ENCODE peak calls at places on chromosome 2, in seven cellular contexts. One of them, this sample, is unnamed.

GRCh38 chr2:178187861-178188260 is 6.5 kb upstream of the OSBPL6 start:
- DNase-seq in hepatocyte: no peak
- DNase-seq in lower lobe of right lung: no peak
- DNase-seq in IMR-90: no peak
- DNase-seq in colonic mucosa: no peak
- DNase-seq in A673: no peak
- DNase-seq in adrenal gland: no peak
- DNase-seq in this sample: no peak

GRCh38 chr2:240933048-240933965 is 27.2 kb downstream of the CROCC2 start:
- DNase-seq in IMR-90: no peak
- DNase-seq in colonic mucosa: peak; percentile 15
- DNase-seq in A673: no peak
- DNase-seq in adrenal gland: no peak
- DNase-seq in lower lobe of right lung: peak; percentile 41
- DNase-seq in hepatocyte: no peak
- DNase-seq in this sample: peak; percentile 9

GRCh38 chr2:204574473-204574872 is 29.2 kb downstream of the PARD3B start:
- DNase-seq in IMR-90: peak; percentile 39
- DNase-seq in colonic mucosa: no peak
- DNase-seq in hepatocyte: peak; percentile 32
- DNase-seq in A673: no peak
- DNase-seq in lower lobe of right lung: no peak
- DNase-seq in adrenal gland: no peak
- DNase-seq in this sample: no peak

GRCh38 chr2:96144481-96145027 is 686 bp downstream of the DUSP2 start:
- DNase-seq in adrenal gland: no peak
- DNase-seq in A673: no peak
- DNase-seq in colonic mucosa: no peak
- DNase-seq in hepatocyte: no peak
- DNase-seq in lower lobe of right lung: peak; percentile 68
- DNase-seq in IMR-90: no peak
- DNase-seq in this sample: no peak

GRCh38 chr2:238856713-238857567 is 9.1 kb downstream of the TWIST2 start:
- DNase-seq in IMR-90: no peak
- DNase-seq in lower lobe of right lung: no peak
- DNase-seq in colonic mucosa: no peak
- DNase-seq in A673: no peak
- DNase-seq in adrenal gland: no peak
- DNase-seq in hepatocyte: no peak
- DNase-seq in this sample: no peak

GRCh38 chr2:6940820-6941219 is 23.6 kb downstream of the RNF144A start:
- DNase-seq in colonic mucosa: no peak
- DNase-seq in hepatocyte: no peak
- DNase-seq in A673: no peak
- DNase-seq in lower lobe of right lung: no peak
- DNase-seq in adrenal gland: no peak
- DNase-seq in IMR-90: no peak
- DNase-seq in this sample: no peak

GRCh38 chr2:91748869-91749268 is 3057.4 kb downstream of the RPIA start:
- DNase-seq in hepatocyte: no peak
- DNase-seq in lower lobe of right lung: no peak
- DNase-seq in adrenal gland: no peak
- DNase-seq in IMR-90: no peak
- DNase-seq in A673: no peak
- DNase-seq in colonic mucosa: no peak
- DNase-seq in this sample: no peak

GRCh38 chr2:235642446-235643107 is 148.7 kb downstream of the AGAP1 start:
- DNase-seq in hepatocyte: no peak
- DNase-seq in A673: no peak
- DNase-seq in IMR-90: peak; percentile 82
- DNase-seq in colonic mucosa: no peak
- DNase-seq in lower lobe of right lung: no peak
- DNase-seq in adrenal gland: peak; percentile 33
- DNase-seq in this sample: no peak

GRCh38 chr2:237298323-237299118 is 115.4 kb downstream of the COL6A3 start:
- DNase-seq in adrenal gland: no peak
- DNase-seq in IMR-90: peak; percentile 58
- DNase-seq in hepatocyte: peak; percentile 80
- DNase-seq in colonic mucosa: no peak
- DNase-seq in A673: no peak
- DNase-seq in lower lobe of right lung: peak; percentile 62
- DNase-seq in this sample: no peak

GRCh38 chr2:21676056-21676455 is 552.3 kb downstream of the TDRD15 start:
- DNase-seq in A673: no peak
- DNase-seq in adrenal gland: no peak
- DNase-seq in IMR-90: no peak
- DNase-seq in colonic mucosa: no peak
- DNase-seq in lower lobe of right lung: no peak
- DNase-seq in hepatocyte: no peak
- DNase-seq in this sample: no peak

GRCh38 chr2:237236188-237236587 is 150.5 kb downstream of the COPS8 start:
- DNase-seq in hepatocyte: no peak
- DNase-seq in A673: no peak
- DNase-seq in colonic mucosa: no peak
- DNase-seq in IMR-90: peak; percentile 82
- DNase-seq in adrenal gland: no peak
- DNase-seq in lower lobe of right lung: no peak
- DNase-seq in this sample: no peak

GRCh38 chr2:11393711-11394236 is 49.3 kb upstream of the ROCK2 start:
- DNase-seq in colonic mucosa: no peak
- DNase-seq in IMR-90: peak; percentile 67
- DNase-seq in lower lobe of right lung: no peak
- DNase-seq in A673: peak; percentile 48
- DNase-seq in hepatocyte: peak; percentile 63
- DNase-seq in adrenal gland: no peak
- DNase-seq in this sample: no peak

GRCh38 chr2:180707867-180708205 is 272.6 kb upstream of the UBE2E3 start:
- DNase-seq in A673: peak; percentile 77
- DNase-seq in adrenal gland: peak; percentile 21
- DNase-seq in colonic mucosa: peak; percentile 22
- DNase-seq in hepatocyte: peak; percentile 52
- DNase-seq in lower lobe of right lung: no peak
- DNase-seq in IMR-90: peak; percentile 92
- DNase-seq in this sample: no peak

GRCh38 chr2:204505946-204506345 is 39.3 kb upstream of the PARD3B start:
- DNase-seq in IMR-90: peak; percentile 52
- DNase-seq in A673: no peak
- DNase-seq in lower lobe of right lung: no peak
- DNase-seq in hepatocyte: no peak
- DNase-seq in colonic mucosa: no peak
- DNase-seq in adrenal gland: no peak
- DNase-seq in this sample: no peak

GRCh38 chr2:150872919-150873772 is 385.7 kb upstream of the RND3 start:
- DNase-seq in adrenal gland: peak; percentile 59
- DNase-seq in colonic mucosa: no peak
- DNase-seq in IMR-90: peak; percentile 35
- DNase-seq in A673: no peak
- DNase-seq in hepatocyte: peak; percentile 31
- DNase-seq in lower lobe of right lung: no peak
- DNase-seq in this sample: no peak

GRCh38 chr2:20578895-20579825 is 71.7 kb downstream of the HS1BP3 start:
- DNase-seq in adrenal gland: peak; percentile 94
- DNase-seq in colonic mucosa: peak; percentile 39
- DNase-seq in hepatocyte: peak; percentile 91
- DNase-seq in IMR-90: peak; percentile 99
- DNase-seq in A673: peak; percentile 94
- DNase-seq in lower lobe of right lung: peak; percentile 60
- DNase-seq in this sample: peak; percentile 89

GRCh38 chr2:26840937-26841610 is 6.9 kb upstream of the DPYSL5 start:
- DNase-seq in IMR-90: no peak
- DNase-seq in lower lobe of right lung: no peak
- DNase-seq in adrenal gland: no peak
- DNase-seq in A673: peak; percentile 42
- DNase-seq in colonic mucosa: no peak
- DNase-seq in hepatocyte: no peak
- DNase-seq in this sample: no peak

DNA sequence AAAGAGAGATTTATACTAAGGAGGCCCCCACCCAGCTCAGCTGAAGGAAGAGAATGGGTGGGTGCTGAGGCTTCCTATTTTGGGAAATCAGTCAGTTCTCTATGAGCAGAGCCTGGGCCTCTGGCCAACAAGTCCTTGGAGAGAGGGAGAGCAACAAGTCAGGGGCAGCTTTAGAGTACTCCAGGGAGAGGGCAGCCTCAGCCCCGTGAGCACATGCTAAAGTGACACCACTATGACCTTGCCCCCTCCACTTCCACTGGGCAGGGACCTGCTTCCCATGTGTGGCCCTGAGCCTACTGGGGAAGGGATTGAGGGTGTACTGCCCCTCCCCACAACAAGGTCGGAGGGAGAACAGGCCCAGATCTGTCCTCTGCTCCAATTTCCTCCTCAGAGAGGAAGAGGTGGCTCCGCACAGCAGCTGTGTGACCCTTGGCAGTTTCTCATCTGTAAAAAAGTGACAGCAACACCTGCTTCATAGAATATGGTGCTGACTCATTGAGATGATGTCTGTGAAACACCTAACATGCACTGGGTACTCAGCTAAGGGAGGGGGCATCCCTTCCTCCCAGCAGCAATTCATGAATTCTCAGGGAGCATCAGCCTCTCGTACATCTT is 72.9 kb downstream of the CLHC1 start:
- DNase-seq in lower lobe of right lung: peak; percentile 60
- DNase-seq in hepatocyte: no peak
- DNase-seq in adrenal gland: peak; percentile 74
- DNase-seq in colonic mucosa: no peak
- DNase-seq in A673: no peak
- DNase-seq in IMR-90: no peak
- DNase-seq in this sample: peak; percentile 53
- H3K4me1 ChIP-seq in lower lobe of right lung: peaks cover 99% of the 10 kb centered on the region
- H3K4me1 ChIP-seq in hepatocyte: peaks cover 57% of the 10 kb centered on the region
- H3K4me1 ChIP-seq in adrenal gland: peaks cover 28% of the 10 kb centered on the region
- H3K4me1 ChIP-seq in colonic mucosa: peaks cover 16% of the 10 kb centered on the region
- H3K4me1 ChIP-seq in A673: peaks cover 9% of the 10 kb centered on the region
- H3K4me1 ChIP-seq in IMR-90: peaks cover 53% of the 10 kb centered on the region
- H3K4me1 ChIP-seq in this sample: peaks cover 23% of the 10 kb centered on the region

GRCh38 chr2:158740591-158740990 is 54.5 kb upstream of the DAPL1 start:
- DNase-seq in adrenal gland: peak; percentile 34
- DNase-seq in colonic mucosa: no peak
- DNase-seq in A673: no peak
- DNase-seq in lower lobe of right lung: no peak
- DNase-seq in IMR-90: peak; percentile 81
- DNase-seq in hepatocyte: no peak
- DNase-seq in this sample: no peak

GRCh38 chr2:158742536-158742935 is 52.6 kb upstream of the DAPL1 start:
- DNase-seq in IMR-90: no peak
- DNase-seq in adrenal gland: no peak
- DNase-seq in colonic mucosa: no peak
- DNase-seq in hepatocyte: no peak
- DNase-seq in lower lobe of right lung: no peak
- DNase-seq in A673: no peak
- DNase-seq in this sample: no peak

GRCh38 chr2:158738363-158738762 is 56.8 kb upstream of the DAPL1 start:
- DNase-seq in lower lobe of right lung: no peak
- DNase-seq in hepatocyte: no peak
- DNase-seq in colonic mucosa: no peak
- DNase-seq in adrenal gland: no peak
- DNase-seq in IMR-90: no peak
- DNase-seq in A673: no peak
- DNase-seq in this sample: no peak

GRCh38 chr2:158741631-158742030 is 53.5 kb upstream of the DAPL1 start:
- DNase-seq in colonic mucosa: no peak
- DNase-seq in A673: no peak
- DNase-seq in IMR-90: no peak
- DNase-seq in lower lobe of right lung: no peak
- DNase-seq in hepatocyte: no peak
- DNase-seq in adrenal gland: no peak
- DNase-seq in this sample: no peak

GRCh38 chr2:158740127-158740526 is 55.0 kb upstream of the DAPL1 start:
- DNase-seq in hepatocyte: no peak
- DNase-seq in colonic mucosa: no peak
- DNase-seq in IMR-90: peak; percentile 37
- DNase-seq in lower lobe of right lung: no peak
- DNase-seq in adrenal gland: peak; percentile 32
- DNase-seq in A673: no peak
- DNase-seq in this sample: no peak
- H3K4me3 ChIP-seq in hepatocyte: no peak overlapping the region
- H3K4me3 ChIP-seq in colonic mucosa: no peak overlapping the region
- H3K4me3 ChIP-seq in IMR-90: no peak overlapping the region
- H3K4me3 ChIP-seq in lower lobe of right lung: no peak overlapping the region
- H3K4me3 ChIP-seq in adrenal gland: no peak overlapping the region
- H3K4me3 ChIP-seq in A673: no peak overlapping the region
- H3K4me3 ChIP-seq in this sample: no peak overlapping the region

GRCh38 chr2:85956647-85957039 is 67.9 kb upstream of the ST3GAL5 start:
- DNase-seq in IMR-90: no peak
- DNase-seq in lower lobe of right lung: no peak
- DNase-seq in hepatocyte: no peak
- DNase-seq in colonic mucosa: no peak
- DNase-seq in A673: peak; percentile 65
- DNase-seq in adrenal gland: no peak
- DNase-seq in this sample: no peak

GRCh38 chr2:85954192-85954900 is 65.6 kb upstream of the ST3GAL5 start:
- DNase-seq in adrenal gland: no peak
- DNase-seq in colonic mucosa: no peak
- DNase-seq in lower lobe of right lung: peak; percentile 91
- DNase-seq in IMR-90: no peak
- DNase-seq in A673: no peak
- DNase-seq in hepatocyte: no peak
- DNase-seq in this sample: no peak

GRCh38 chr2:85953476-85953875 is 64.7 kb upstream of the ST3GAL5 start:
- DNase-seq in lower lobe of right lung: no peak
- DNase-seq in A673: no peak
- DNase-seq in IMR-90: peak; percentile 8
- DNase-seq in hepatocyte: no peak
- DNase-seq in adrenal gland: no peak
- DNase-seq in colonic mucosa: no peak
- DNase-seq in this sample: no peak

GRCh38 chr2:85957256-85957655 is 68.5 kb upstream of the ST3GAL5 start:
- DNase-seq in IMR-90: no peak
- DNase-seq in hepatocyte: no peak
- DNase-seq in colonic mucosa: no peak
- DNase-seq in adrenal gland: no peak
- DNase-seq in A673: no peak
- DNase-seq in lower lobe of right lung: no peak
- DNase-seq in this sample: no peak

DNA sequence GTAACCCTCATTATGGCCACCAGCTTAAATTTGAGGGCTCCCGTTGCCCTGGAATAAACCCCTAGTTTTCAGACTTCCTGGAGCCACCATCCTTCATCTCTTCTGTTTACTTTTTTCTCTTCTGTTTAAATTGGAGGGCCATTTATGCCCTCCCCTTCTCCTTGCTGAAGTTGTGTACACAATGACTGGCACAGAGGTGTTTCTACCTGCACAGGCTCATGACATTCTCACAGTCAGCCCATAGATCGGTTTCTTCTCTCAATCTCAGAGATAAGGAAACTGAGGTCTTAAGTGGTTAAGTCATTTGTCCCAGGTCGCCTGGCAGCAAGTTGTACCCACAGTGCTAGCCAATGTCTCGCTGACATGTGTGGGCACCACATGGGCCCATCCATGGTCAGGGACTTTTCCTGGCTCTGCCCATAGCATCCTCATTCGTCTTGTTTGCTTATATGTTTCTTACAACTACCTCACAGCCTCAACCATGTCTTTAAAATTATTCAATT is 66.2 kb upstream of the ST3GAL5 start:
- DNase-seq in adrenal gland: no peak
- DNase-seq in colonic mucosa: no peak
- DNase-seq in A673: no peak
- DNase-seq in hepatocyte: peak; percentile 43
- DNase-seq in IMR-90: no peak
- DNase-seq in lower lobe of right lung: peak; percentile 65
- DNase-seq in this sample: no peak
- H3K4me1 ChIP-seq in adrenal gland: peaks cover 4% of the 10 kb centered on the region
- H3K4me1 ChIP-seq in colonic mucosa: no peaks in the 10 kb centered on the region
- H3K4me1 ChIP-seq in A673: no peaks in the 10 kb centered on the region
- H3K4me1 ChIP-seq in hepatocyte: peaks cover 20% of the 10 kb centered on the region
- H3K4me1 ChIP-seq in IMR-90: no peaks in the 10 kb centered on the region
- H3K4me1 ChIP-seq in lower lobe of right lung: peaks cover 2% of the 10 kb centered on the region
- H3K4me1 ChIP-seq in this sample: no peaks in the 10 kb centered on the region

GRCh38 chr2:174553811-174554493 is 43.7 kb downstream of the WIPF1 start:
- DNase-seq in A673: no peak
- DNase-seq in adrenal gland: no peak
- DNase-seq in hepatocyte: no peak
- DNase-seq in lower lobe of right lung: no peak
- DNase-seq in IMR-90: no peak
- DNase-seq in colonic mucosa: no peak
- DNase-seq in this sample: no peak
- H3K4me3 ChIP-seq in A673: no peak overlapping the region
- H3K4me3 ChIP-seq in adrenal gland: no peak overlapping the region
- H3K4me3 ChIP-seq in hepatocyte: no peak overlapping the region
- H3K4me3 ChIP-seq in lower lobe of right lung: no peak overlapping the region
- H3K4me3 ChIP-seq in IMR-90: no peak overlapping the region
- H3K4me3 ChIP-seq in colonic mucosa: no peak overlapping the region
- H3K4me3 ChIP-seq in this sample: no peak overlapping the region

This sample was measured in ovary.